ENCODE peak calls at places on chromosomes 4 and X, in eight cellular contexts. One of them, this sample, is unnamed.

GRCh38 chrX:64975491-64975890 is 759 bp downstream of the ZC4H2 start:
- DNase-seq in WTC11: peak; percentile 38
- DNase-seq in GM13977: no peak
- DNase-seq in hepatocyte: peak; percentile 27
- DNase-seq in WERI-Rb-1: peak; percentile 25
- DNase-seq in right lobe of liver: peak; percentile 45
- DNase-seq in choroid plexus epithelial cell: peak; percentile 5
- DNase-seq in fibroblast of mammary gland: peak; percentile 12
- DNase-seq in this sample: peak; percentile 57

GRCh38 chr4:84792366-84793301 is 173.9 kb downstream of the WDFY3 start:
- DNase-seq in WTC11: no peak
- DNase-seq in hepatocyte: no peak
- DNase-seq in fibroblast of mammary gland: peak; percentile 75
- DNase-seq in choroid plexus epithelial cell: no peak
- DNase-seq in WERI-Rb-1: no peak
- DNase-seq in GM13977: no peak
- DNase-seq in right lobe of liver: no peak
- DNase-seq in this sample: no peak

GRCh38 chr4:39062499-39062898 is 467 bp downstream of the KLHL5 start:
- DNase-seq in fibroblast of mammary gland: peak; percentile 18
- DNase-seq in WTC11: no peak
- DNase-seq in GM13977: no peak
- DNase-seq in hepatocyte: no peak
- DNase-seq in right lobe of liver: no peak
- DNase-seq in WERI-Rb-1: no peak
- DNase-seq in choroid plexus epithelial cell: no peak
- DNase-seq in this sample: no peak

GRCh38 chr4:12633058-12633651 is 851.0 kb downstream of the RAB28 start:
- DNase-seq in fibroblast of mammary gland: peak; percentile 60
- DNase-seq in hepatocyte: peak; percentile 91
- DNase-seq in choroid plexus epithelial cell: peak; percentile 82
- DNase-seq in WERI-Rb-1: peak; percentile 86
- DNase-seq in GM13977: peak; percentile 36
- DNase-seq in right lobe of liver: peak; percentile 79
- DNase-seq in WTC11: peak; percentile 89
- DNase-seq in this sample: peak; percentile 88

GRCh38 chr4:185205697-185206342 is 2.0 kb upstream of the CFAP97 start:
- DNase-seq in GM13977: no peak
- DNase-seq in fibroblast of mammary gland: no peak
- DNase-seq in WERI-Rb-1: no peak
- DNase-seq in hepatocyte: no peak
- DNase-seq in WTC11: no peak
- DNase-seq in choroid plexus epithelial cell: no peak
- DNase-seq in right lobe of liver: no peak
- DNase-seq in this sample: no peak

GRCh38 chrX:147602297-147602696 is 309.4 kb upstream of the FMR1 start:
- DNase-seq in WTC11: no peak
- DNase-seq in hepatocyte: peak; percentile 8
- DNase-seq in fibroblast of mammary gland: no peak
- DNase-seq in GM13977: no peak
- DNase-seq in right lobe of liver: no peak
- DNase-seq in WERI-Rb-1: no peak
- DNase-seq in choroid plexus epithelial cell: no peak
- DNase-seq in this sample: no peak

GRCh38 chrX:66030505-66031317 is 9.2 kb downstream of the VSIG4 start:
- DNase-seq in WTC11: peak; percentile 19
- DNase-seq in GM13977: no peak
- DNase-seq in fibroblast of mammary gland: peak; percentile 31
- DNase-seq in WERI-Rb-1: peak; percentile 14
- DNase-seq in right lobe of liver: no peak
- DNase-seq in choroid plexus epithelial cell: peak; percentile 11
- DNase-seq in hepatocyte: peak; percentile 30
- DNase-seq in this sample: peak; percentile 10

GRCh38 chr4:55834086-55834795 is 14.7 kb downstream of the EXOC1L start:
- DNase-seq in GM13977: no peak
- DNase-seq in choroid plexus epithelial cell: no peak
- DNase-seq in fibroblast of mammary gland: peak; percentile 30
- DNase-seq in right lobe of liver: no peak
- DNase-seq in hepatocyte: no peak
- DNase-seq in WERI-Rb-1: no peak
- DNase-seq in WTC11: no peak
- DNase-seq in this sample: no peak

GRCh38 chr4:151692821-151693504 is 67.8 kb downstream of the GATB start:
- DNase-seq in WERI-Rb-1: no peak
- DNase-seq in hepatocyte: no peak
- DNase-seq in choroid plexus epithelial cell: no peak
- DNase-seq in right lobe of liver: no peak
- DNase-seq in WTC11: no peak
- DNase-seq in GM13977: no peak
- DNase-seq in fibroblast of mammary gland: no peak
- DNase-seq in this sample: no peak

GRCh38 chrX:30880058-30880457 is 9.0 kb downstream of the TAB3 start:
- DNase-seq in choroid plexus epithelial cell: no peak
- DNase-seq in WERI-Rb-1: no peak
- DNase-seq in right lobe of liver: no peak
- DNase-seq in hepatocyte: no peak
- DNase-seq in WTC11: no peak
- DNase-seq in fibroblast of mammary gland: no peak
- DNase-seq in GM13977: no peak
- DNase-seq in this sample: no peak

GRCh38 chr4:1337376-1337831 is 9.6 kb upstream of the UVSSA start:
- DNase-seq in WTC11: no peak
- DNase-seq in hepatocyte: peak; percentile 51
- DNase-seq in fibroblast of mammary gland: peak; percentile 45
- DNase-seq in choroid plexus epithelial cell: no peak
- DNase-seq in right lobe of liver: no peak
- DNase-seq in GM13977: no peak
- DNase-seq in WERI-Rb-1: no peak
- DNase-seq in this sample: no peak

GRCh38 chrX:49160908-49161307 is 1.6 kb upstream of the MAGIX start:
- DNase-seq in right lobe of liver: no peak
- DNase-seq in WERI-Rb-1: no peak
- DNase-seq in hepatocyte: no peak
- DNase-seq in GM13977: no peak
- DNase-seq in WTC11: no peak
- DNase-seq in fibroblast of mammary gland: no peak
- DNase-seq in choroid plexus epithelial cell: no peak
- DNase-seq in this sample: no peak

GRCh38 chrX:49153467-49153866 is 9.1 kb upstream of the MAGIX start:
- DNase-seq in right lobe of liver: no peak
- DNase-seq in fibroblast of mammary gland: no peak
- DNase-seq in hepatocyte: no peak
- DNase-seq in GM13977: no peak
- DNase-seq in WTC11: no peak
- DNase-seq in choroid plexus epithelial cell: no peak
- DNase-seq in WERI-Rb-1: no peak
- DNase-seq in this sample: no peak

GRCh38 chrX:49157194-49157593 is 5.4 kb upstream of the MAGIX start:
- DNase-seq in right lobe of liver: no peak
- DNase-seq in WTC11: no peak
- DNase-seq in WERI-Rb-1: no peak
- DNase-seq in hepatocyte: no peak
- DNase-seq in choroid plexus epithelial cell: no peak
- DNase-seq in GM13977: no peak
- DNase-seq in fibroblast of mammary gland: no peak
- DNase-seq in this sample: no peak

GRCh38 chrX:49155243-49155899 is 7.2 kb upstream of the MAGIX start:
- DNase-seq in WTC11: peak; percentile 56
- DNase-seq in fibroblast of mammary gland: peak; percentile 68
- DNase-seq in WERI-Rb-1: peak; percentile 32
- DNase-seq in choroid plexus epithelial cell: peak; percentile 84
- DNase-seq in right lobe of liver: no peak
- DNase-seq in GM13977: peak; percentile 45
- DNase-seq in hepatocyte: peak; percentile 62
- DNase-seq in this sample: peak; percentile 34

DNA sequence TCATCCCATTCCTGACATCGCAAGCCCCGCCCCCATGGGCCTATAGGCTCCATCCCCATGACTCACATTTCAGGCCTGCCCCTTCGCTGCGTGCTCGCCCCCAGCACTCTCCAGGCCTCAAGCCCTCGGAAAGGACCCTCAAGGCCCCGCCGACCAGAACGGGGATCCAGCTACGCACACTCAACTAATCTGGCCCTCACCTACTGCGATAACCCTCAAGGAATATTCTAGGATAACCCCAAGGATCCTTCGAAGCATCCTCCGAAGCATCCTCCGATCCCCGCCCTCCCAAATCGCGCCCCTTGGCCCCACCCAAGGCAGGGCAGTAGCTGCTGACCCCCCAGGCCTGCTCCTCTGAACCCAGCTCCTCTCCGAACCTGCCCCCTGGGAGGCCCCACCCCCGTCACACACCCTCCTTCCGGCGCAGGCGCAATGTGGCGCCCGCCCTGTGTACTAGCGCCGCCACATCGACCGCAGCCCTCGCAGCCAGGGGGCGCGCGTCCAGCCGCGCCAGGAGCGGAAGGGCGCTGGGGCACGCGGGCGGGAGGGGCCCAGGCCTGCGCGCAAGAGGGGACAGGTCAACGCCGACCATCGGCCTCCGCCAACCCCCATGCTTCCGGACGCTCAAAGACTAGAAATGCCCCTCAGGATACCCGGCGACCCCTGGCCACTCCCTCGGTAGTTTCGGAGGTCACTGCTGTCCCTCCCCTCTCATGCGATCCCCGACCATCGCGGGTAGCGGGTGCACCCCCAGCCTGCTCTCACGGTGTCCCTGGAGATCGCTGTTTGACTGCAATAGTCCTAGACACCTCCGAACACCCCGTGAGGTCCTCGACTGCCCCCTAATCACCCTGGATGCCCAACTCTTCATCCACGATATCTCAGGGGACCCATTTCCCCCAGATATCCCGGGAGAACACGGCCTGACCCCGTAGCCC is 6.4 kb upstream of the MAGIX start:
- DNase-seq in fibroblast of mammary gland: peak; percentile 87
- DNase-seq in hepatocyte: peak; percentile 91
- DNase-seq in choroid plexus epithelial cell: peak; percentile 94
- DNase-seq in GM13977: peak; percentile 85
- DNase-seq in right lobe of liver: peak; percentile 91
- DNase-seq in WERI-Rb-1: peak; percentile 77
- DNase-seq in WTC11: peak; percentile 82
- DNase-seq in this sample: peak; percentile 80
- TF ChIP-seq CTCF in fibroblast of mammary gland: no peak
- TF ChIP-seq CTCF in hepatocyte: peak; percentile 66
- TF ChIP-seq CTCF in choroid plexus epithelial cell: peak; percentile 45
- TF ChIP-seq CTCF in GM13977: peak; percentile 83
- TF ChIP-seq CTCF in right lobe of liver: peak; percentile 61
- TF ChIP-seq CTCF in WERI-Rb-1: peak; percentile 47
- TF ChIP-seq CTCF in WTC11: peak; percentile 31
- TF ChIP-seq CTCF in this sample: peak; percentile 48

GRCh38 chr4:78951862-78952472 is 12.7 kb upstream of the PAQR3 start:
- DNase-seq in fibroblast of mammary gland: peak; percentile 60
- DNase-seq in WERI-Rb-1: peak; percentile 19
- DNase-seq in hepatocyte: peak; percentile 64
- DNase-seq in GM13977: peak; percentile 17
- DNase-seq in WTC11: no peak
- DNase-seq in choroid plexus epithelial cell: peak; percentile 68
- DNase-seq in right lobe of liver: no peak
- DNase-seq in this sample: peak; percentile 36
- TF ChIP-seq CTCF in fibroblast of mammary gland: peak; percentile 66
- TF ChIP-seq CTCF in WERI-Rb-1: peak; percentile 42
- TF ChIP-seq CTCF in hepatocyte: peak; percentile 79
- TF ChIP-seq CTCF in GM13977: peak; percentile 75
- TF ChIP-seq CTCF in WTC11: peak; percentile 38
- TF ChIP-seq CTCF in choroid plexus epithelial cell: peak; percentile 78
- TF ChIP-seq CTCF in right lobe of liver: peak; percentile 69
- TF ChIP-seq CTCF in this sample: peak; percentile 73

GRCh38 chr4:98506462-98507132 is 151.8 kb downstream of the TSPAN5 start:
- DNase-seq in GM13977: no peak
- DNase-seq in WTC11: peak; percentile 30
- DNase-seq in hepatocyte: no peak
- DNase-seq in choroid plexus epithelial cell: peak; percentile 30
- DNase-seq in right lobe of liver: no peak
- DNase-seq in WERI-Rb-1: peak; percentile 72
- DNase-seq in fibroblast of mammary gland: no peak
- DNase-seq in this sample: no peak
- TF ChIP-seq CTCF in GM13977: no peak
- TF ChIP-seq CTCF in WTC11: peak; percentile 42
- TF ChIP-seq CTCF in hepatocyte: peak; percentile 19
- TF ChIP-seq CTCF in choroid plexus epithelial cell: peak; percentile 47
- TF ChIP-seq CTCF in right lobe of liver: peak; percentile 11
- TF ChIP-seq CTCF in WERI-Rb-1: peak; percentile 58
- TF ChIP-seq CTCF in fibroblast of mammary gland: peak; percentile 39
- TF ChIP-seq CTCF in this sample: peak; percentile 38

DNA sequence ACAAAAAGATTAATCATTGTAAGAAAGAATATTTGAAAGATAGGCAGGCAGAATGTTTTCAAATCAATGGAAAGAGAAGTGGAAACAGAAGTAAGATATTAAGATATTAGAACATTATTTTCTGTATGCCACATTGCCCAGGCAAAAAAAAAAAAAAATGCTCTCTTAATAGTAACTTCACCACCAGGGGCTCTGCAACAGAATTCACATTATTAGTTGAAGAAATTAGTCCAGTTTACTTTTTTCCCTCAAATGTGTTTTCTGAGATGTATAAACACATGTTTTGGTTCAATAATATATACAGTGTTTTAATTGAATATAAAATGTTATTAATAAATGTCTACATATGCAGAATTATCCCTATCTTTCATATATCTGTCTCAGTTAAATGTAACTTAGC is 78.0 kb upstream of the ADAD1 start:
- DNase-seq in choroid plexus epithelial cell: peak; percentile 13
- DNase-seq in right lobe of liver: no peak
- DNase-seq in fibroblast of mammary gland: no peak
- DNase-seq in WTC11: no peak
- DNase-seq in WERI-Rb-1: no peak
- DNase-seq in GM13977: no peak
- DNase-seq in hepatocyte: no peak
- DNase-seq in this sample: no peak
- TF ChIP-seq CTCF in choroid plexus epithelial cell: peak; percentile 46
- TF ChIP-seq CTCF in right lobe of liver: no peak
- TF ChIP-seq CTCF in fibroblast of mammary gland: peak; percentile 30
- TF ChIP-seq CTCF in WTC11: no peak
- TF ChIP-seq CTCF in WERI-Rb-1: no peak
- TF ChIP-seq CTCF in GM13977: no peak
- TF ChIP-seq CTCF in hepatocyte: peak; percentile 7
- TF ChIP-seq CTCF in this sample: peak; percentile 24

GRCh38 chr4:146648384-146648783 is 9.7 kb downstream of the POU4F2 start:
- DNase-seq in fibroblast of mammary gland: no peak
- DNase-seq in hepatocyte: no peak
- DNase-seq in GM13977: no peak
- DNase-seq in WTC11: peak; percentile 62
- DNase-seq in right lobe of liver: no peak
- DNase-seq in choroid plexus epithelial cell: no peak
- DNase-seq in WERI-Rb-1: no peak
- DNase-seq in this sample: no peak
- TF ChIP-seq CTCF in fibroblast of mammary gland: no peak
- TF ChIP-seq CTCF in hepatocyte: no peak
- TF ChIP-seq CTCF in GM13977: no peak
- TF ChIP-seq CTCF in WTC11: no peak
- TF ChIP-seq CTCF in right lobe of liver: no peak
- TF ChIP-seq CTCF in choroid plexus epithelial cell: no peak
- TF ChIP-seq CTCF in WERI-Rb-1: no peak
- TF ChIP-seq CTCF in this sample: no peak

DNA sequence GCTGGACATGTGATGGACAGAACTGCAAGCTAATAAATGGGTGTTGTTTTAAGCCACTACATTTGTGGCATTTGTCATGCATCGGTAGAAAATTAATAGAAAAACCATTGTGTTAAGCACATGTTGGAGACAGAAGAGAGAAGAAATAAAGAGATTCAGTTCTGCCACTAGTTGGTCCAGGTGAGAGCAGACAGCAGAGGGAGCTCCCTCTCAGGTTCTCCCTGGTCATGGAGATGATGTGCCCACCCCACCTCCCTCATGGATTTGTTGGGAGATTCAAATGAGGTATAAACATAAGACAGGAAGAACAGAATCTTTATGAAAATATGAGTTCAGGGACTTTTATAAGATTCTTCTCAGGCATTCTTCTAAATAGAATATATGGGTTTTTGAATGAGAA is 36.8 kb upstream of the OCIAD2 start:
- DNase-seq in WERI-Rb-1: peak; percentile 60
- DNase-seq in right lobe of liver: no peak
- DNase-seq in hepatocyte: peak; percentile 39
- DNase-seq in choroid plexus epithelial cell: peak; percentile 16
- DNase-seq in GM13977: no peak
- DNase-seq in fibroblast of mammary gland: no peak
- DNase-seq in WTC11: peak; percentile 50
- DNase-seq in this sample: no peak
- TF ChIP-seq CTCF in WERI-Rb-1: peak; percentile 62
- TF ChIP-seq CTCF in right lobe of liver: peak; percentile 26
- TF ChIP-seq CTCF in hepatocyte: peak; percentile 35
- TF ChIP-seq CTCF in choroid plexus epithelial cell: peak; percentile 53
- TF ChIP-seq CTCF in GM13977: peak; percentile 29
- TF ChIP-seq CTCF in fibroblast of mammary gland: peak; percentile 23
- TF ChIP-seq CTCF in WTC11: no peak
- TF ChIP-seq CTCF in this sample: no peak

This sample was measured in nephron progenitor cell.